ENCODE peak calls at places on chromosomes 13 and 19, in five cellular contexts. A is fibroblast of lung, J is WTC11, B is RWPE1, U is astrocyte. D is an unnamed sample.
A peak's percentile ranks its signal among the peaks of the same experiment; 100 is the strongest.

GRCh38 chr19:54230031-54230430 is 7.2 kb upstream of the LILRB3 start:
- DNase-seq in A (no peak), J (no peak), B (no peak), U (no peak), D (no peak)

GRCh38 chr13:25872871-25873607 is 178.8 kb downstream of the SHISA2 start:
- DNase-seq in A (no peak), J (no peak), B (no peak), U (peak; percentile 37), D (peak; percentile 30)

GRCh38 chr13:112444001-112444311 is 67.8 kb downstream of the SPACA7 start:
- DNase-seq in A (peak; percentile 53), J (peak; percentile 94), B (peak; percentile 67), U (peak; percentile 2), D (peak; percentile 50)

GRCh38 chr13:65932587-65933239 is 1297.4 kb downstream of the PCDH9 start:
- DNase-seq in A (no peak), J (no peak), B (peak; percentile 7), U (no peak), D (peak; percentile 51)

GRCh38 chr13:66469745-66470144 is 760.4 kb downstream of the PCDH9 start:
- DNase-seq in A (no peak), J (no peak), B (no peak), U (no peak), D (no peak)

GRCh38 chr13:80006940-80007339 is 334.0 kb downstream of the SPRY2 start:
- DNase-seq in A (no peak), J (no peak), B (no peak), U (no peak), D (no peak)

GRCh38 chr19:35109395-35110112 is 6.1 kb upstream of the FXYD3 start:
- DNase-seq in A (no peak), J (no peak), B (peak; percentile 62), U (no peak), D (peak; percentile 73)

GRCh38 chr13:40164137-40164536 is 502.3 kb downstream of the FOXO1 start:
- DNase-seq in A (peak; percentile 42), J (no peak), B (peak; percentile 23), U (no peak), D (peak; percentile 77)

GRCh38 chr19:3357731-3358391 is 8.5 kb upstream of the NFIC start:
- DNase-seq in A (no peak), J (no peak), B (no peak), U (no peak), D (no peak)

GRCh38 chr19:40233811-40234389 is 7.4 kb upstream of the CCNP start:
- DNase-seq in A (no peak), J (no peak), B (no peak), U (no peak), D (no peak)

GRCh38 chr19:40236026-40236355 is 9.5 kb upstream of the CCNP start:
- DNase-seq in A (no peak), J (no peak), B (no peak), U (no peak), D (no peak)

GRCh38 chr19:40234429-40235237 is 8.1 kb upstream of the CCNP start:
- DNase-seq in A (no peak), J (no peak), B (no peak), U (no peak), D (no peak)

GRCh38 chr19:40236366-40236765 is 9.9 kb upstream of the CCNP start:
- DNase-seq in A (no peak), J (no peak), B (no peak), U (no peak), D (no peak)

DNA sequence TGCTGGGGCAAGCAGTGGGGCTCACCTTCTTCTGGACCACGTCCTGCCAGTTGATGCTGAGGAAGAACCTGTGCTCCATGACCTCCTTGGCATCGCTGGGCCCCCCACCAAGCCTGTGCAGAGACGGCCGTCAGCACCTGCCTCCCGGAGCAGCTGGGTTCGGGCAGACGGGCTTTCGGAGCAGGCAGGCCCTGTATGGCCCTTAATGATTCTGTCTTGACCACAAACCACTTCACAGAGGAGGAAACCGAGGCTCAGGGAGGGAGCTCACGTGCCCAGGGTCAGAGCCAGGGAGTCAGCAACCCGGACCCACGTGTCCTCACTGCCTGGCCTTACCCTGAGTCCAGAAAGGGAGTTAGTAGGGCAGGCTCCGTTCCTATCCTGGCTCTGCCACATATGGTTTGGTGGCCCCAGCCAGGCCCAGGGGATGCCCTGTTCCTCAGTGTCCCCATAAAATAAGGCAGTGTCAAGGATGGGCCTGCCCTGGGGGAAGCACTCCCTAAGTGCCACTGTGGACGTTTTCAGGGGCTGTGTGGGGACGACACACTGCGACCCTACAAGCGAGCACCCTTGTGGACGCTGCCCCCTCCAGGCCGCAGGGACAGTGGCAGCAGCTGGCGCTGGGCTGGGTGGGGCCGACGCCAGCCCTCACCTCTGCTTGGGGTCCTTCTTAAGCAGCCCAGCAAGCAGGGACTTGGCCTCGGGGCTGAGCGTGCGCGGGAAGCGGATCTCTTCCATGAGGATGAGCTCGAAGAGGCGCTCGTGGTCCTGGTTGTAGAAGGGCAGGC is 8.9 kb upstream of the CCNP start:
- DNase-seq in A (no peak), J (peak; percentile 56), B (no peak), U (no peak), D (no peak)
- TF ChIP-seq CTCF in A (no peak), J (peak; percentile 32), B (no peak), U (no peak), D (peak; percentile 24)

GRCh38 chr13:63455938-63456337 is 2040.3 kb upstream of the PCDH20 start:
- DNase-seq in A (no peak), J (no peak), B (no peak), U (no peak), D (no peak)
- TF ChIP-seq CTCF in A (no peak), J (peak; percentile 42), B (peak; percentile 6), U (peak; percentile 21), D (no peak)

GRCh38 chr13:44463759-44464158 is 90.1 kb downstream of the SERP2 start:
- DNase-seq in A (no peak), J (no peak), B (no peak), U (no peak), D (no peak)

GRCh38 chr13:44470623-44471562 is 97.3 kb downstream of the SERP2 start:
- DNase-seq in A (peak; percentile 63), J (no peak), B (peak; percentile 14), U (peak; percentile 11), D (peak; percentile 50)

GRCh38 chr13:44459674-44460073 is 86.0 kb downstream of the SERP2 start:
- DNase-seq in A (no peak), J (no peak), B (no peak), U (no peak), D (no peak)

DNA sequence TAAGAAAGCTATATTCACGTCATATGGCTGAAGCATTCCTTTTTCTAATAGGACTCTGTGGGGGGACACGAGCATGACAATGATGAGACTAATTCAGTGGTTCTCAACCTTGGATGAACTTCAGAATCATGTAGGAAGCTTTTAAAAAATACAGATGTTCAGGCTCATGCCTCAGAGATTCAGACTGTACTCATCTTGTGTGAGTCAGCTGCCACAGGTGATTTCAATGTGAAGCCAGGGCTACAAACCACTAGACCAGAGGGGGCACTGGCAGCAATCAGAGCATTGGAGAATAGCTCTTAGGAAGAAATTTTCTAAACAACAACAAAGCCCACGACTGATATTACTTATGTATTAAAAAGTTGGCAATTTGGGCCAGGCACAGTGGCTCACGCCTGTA is 91.7 kb downstream of the SERP2 start:
- DNase-seq in A (no peak), J (no peak), B (no peak), U (peak; percentile 23), D (no peak)
- TF ChIP-seq CTCF in A (no peak), J (no peak), B (no peak), U (no peak), D (no peak)

GRCh38 chr19:7636691-7637373 is at the start of gene STXBP2:
- DNase-seq in A (no peak), J (peak; percentile 90), B (peak; percentile 88), U (no peak), D (peak; percentile 80)
- TF ChIP-seq CTCF in A (no peak), J (no peak), B (no peak), U (no peak), D (no peak)

GRCh38 chr19:10551698-10552301 is 8.1 kb downstream of the ATG4D start:
- DNase-seq in A (peak; percentile 22), J (peak; percentile 41), B (no peak), U (no peak), D (peak; percentile 72)
- TF ChIP-seq CTCF in A (peak; percentile 18), J (no peak), B (no peak), U (no peak), D (peak; percentile 27)

DNA sequence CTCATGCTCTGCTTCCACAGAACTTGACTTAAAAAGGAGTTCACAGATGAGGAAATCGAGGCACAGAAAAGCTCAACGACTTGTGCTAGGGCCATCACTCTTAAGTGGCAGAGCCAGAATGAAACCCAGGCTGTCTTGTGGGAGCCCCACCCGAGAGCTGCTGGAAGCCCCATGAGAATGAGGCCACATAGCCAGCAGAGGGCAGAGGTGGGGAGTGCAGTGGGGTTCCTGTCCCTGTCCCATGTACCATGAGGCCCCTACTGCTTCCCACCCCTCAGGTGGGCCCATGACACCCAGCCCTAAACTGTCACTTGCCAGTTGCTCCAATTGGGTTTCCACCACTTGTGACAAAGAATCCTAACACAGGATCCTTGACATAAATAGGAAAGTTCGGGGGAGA is 175.9 kb downstream of the IRS2 start:
- DNase-seq in A (peak; percentile 7), J (peak; percentile 56), B (no peak), U (no peak), D (peak; percentile 48)
- TF ChIP-seq CTCF in A (peak; percentile 20), J (no peak), B (no peak), U (no peak), D (peak; percentile 21)

GRCh38 chr19:1924320-1924961 is 16.5 kb upstream of the CSNK1G2 start:
- DNase-seq in A (no peak), J (no peak), B (no peak), U (no peak), D (no peak)

GRCh38 chr19:1922803-1923202 is 17.6 kb downstream of the ADAT3 start:
- DNase-seq in A (no peak), J (no peak), B (no peak), U (no peak), D (no peak)

GRCh38 chr19:1921825-1922224 is 16.6 kb downstream of the ADAT3 start:
- DNase-seq in A (no peak), J (no peak), B (no peak), U (no peak), D (no peak)

GRCh38 chr19:1921326-1921725 is 16.1 kb downstream of the ADAT3 start:
- DNase-seq in A (no peak), J (no peak), B (no peak), U (no peak), D (no peak)

GRCh38 chr19:1923319-1923718 is 17.7 kb upstream of the CSNK1G2 start:
- DNase-seq in A (no peak), J (no peak), B (no peak), U (no peak), D (no peak)
- TF ChIP-seq CTCF in A (no peak), J (no peak), B (no peak), U (no peak), D (no peak)